ENCODE peak calls at places on chromosomes 11 and 22, in four cellular contexts. One of them, this sample, is unnamed.

GRCh38 chr11:11856638-11857037 is 14.9 kb downstream of the USP47 start:
- DNase-seq in NCI-H1694 treated with DMSO at 0.1 percent for 48 hours: no peak
- DNase-seq in heart left ventricle: no peak
- DNase-seq in GM12891: no peak
- DNase-seq in this sample: no peak

GRCh38 chr11:88103337-88104206 is 71.7 kb downstream of the RAB38 start:
- DNase-seq in NCI-H1694 treated with DMSO at 0.1 percent for 48 hours: peak; percentile 7
- DNase-seq in heart left ventricle: peak; percentile 8
- DNase-seq in GM12891: peak; percentile 4
- DNase-seq in this sample: no peak

GRCh38 chr11:70233034-70233433 is 29.9 kb downstream of the FADD start:
- DNase-seq in NCI-H1694 treated with DMSO at 0.1 percent for 48 hours: no peak
- DNase-seq in heart left ventricle: no peak
- DNase-seq in GM12891: no peak
- DNase-seq in this sample: no peak

GRCh38 chr11:450809-451451 is 851 bp downstream of the PTDSS2 start:
- DNase-seq in NCI-H1694 treated with DMSO at 0.1 percent for 48 hours: peak; percentile 18
- DNase-seq in heart left ventricle: no peak
- DNase-seq in GM12891: peak; percentile 63
- DNase-seq in this sample: peak; percentile 86

GRCh38 chr11:131977854-131978253 is 607.4 kb downstream of the NTM start:
- DNase-seq in NCI-H1694 treated with DMSO at 0.1 percent for 48 hours: no peak
- DNase-seq in heart left ventricle: no peak
- DNase-seq in GM12891: no peak
- DNase-seq in this sample: no peak

GRCh38 chr11:10568486-10568941 is at the start of gene LYVE1:
- DNase-seq in NCI-H1694 treated with DMSO at 0.1 percent for 48 hours: no peak
- DNase-seq in heart left ventricle: peak; percentile 51
- DNase-seq in GM12891: no peak
- DNase-seq in this sample: no peak

GRCh38 chr11:91804057-91804456 is 420.6 kb upstream of the FAT3 start:
- DNase-seq in NCI-H1694 treated with DMSO at 0.1 percent for 48 hours: no peak
- DNase-seq in heart left ventricle: no peak
- DNase-seq in GM12891: no peak
- DNase-seq in this sample: no peak

GRCh38 chr11:103851166-103851651 is 185.2 kb upstream of the DDI1 start:
- DNase-seq in NCI-H1694 treated with DMSO at 0.1 percent for 48 hours: no peak
- DNase-seq in heart left ventricle: no peak
- DNase-seq in GM12891: no peak
- DNase-seq in this sample: no peak

GRCh38 chr22:22887621-22888503 is at the start of gene IGLL5:
- DNase-seq in NCI-H1694 treated with DMSO at 0.1 percent for 48 hours: no peak
- DNase-seq in heart left ventricle: no peak
- DNase-seq in GM12891: no peak
- DNase-seq in this sample: no peak

GRCh38 chr11:46948378-46949131 is 12.0 kb downstream of the CSTPP1 start:
- DNase-seq in NCI-H1694 treated with DMSO at 0.1 percent for 48 hours: no peak
- DNase-seq in heart left ventricle: no peak
- DNase-seq in GM12891: no peak
- DNase-seq in this sample: no peak

GRCh38 chr11:1517117-1518005 is 30.8 kb upstream of the MOB2 start:
- DNase-seq in NCI-H1694 treated with DMSO at 0.1 percent for 48 hours: no peak
- DNase-seq in heart left ventricle: no peak
- DNase-seq in GM12891: no peak
- DNase-seq in this sample: no peak

GRCh38 chr11:31619980-31620379 is 110.4 kb downstream of the ELP4 start:
- DNase-seq in NCI-H1694 treated with DMSO at 0.1 percent for 48 hours: no peak
- DNase-seq in heart left ventricle: no peak
- DNase-seq in GM12891: no peak
- DNase-seq in this sample: no peak

GRCh38 chr11:119322921-119323531 is 6.1 kb upstream of the MCAM start:
- DNase-seq in NCI-H1694 treated with DMSO at 0.1 percent for 48 hours: no peak
- DNase-seq in heart left ventricle: no peak
- DNase-seq in GM12891: no peak
- DNase-seq in this sample: no peak

GRCh38 chr22:29758959-29759358 is 7.8 kb downstream of the ZMAT5 start:
- DNase-seq in NCI-H1694 treated with DMSO at 0.1 percent for 48 hours: no peak
- DNase-seq in heart left ventricle: no peak
- DNase-seq in GM12891: no peak
- DNase-seq in this sample: no peak

GRCh38 chr11:31645747-31646146 is 136.2 kb downstream of the ELP4 start:
- DNase-seq in NCI-H1694 treated with DMSO at 0.1 percent for 48 hours: no peak
- DNase-seq in heart left ventricle: no peak
- DNase-seq in GM12891: no peak
- DNase-seq in this sample: no peak

GRCh38 chr22:41672780-41673509 is 15.7 kb downstream of the SNU13 start:
- DNase-seq in NCI-H1694 treated with DMSO at 0.1 percent for 48 hours: no peak
- DNase-seq in heart left ventricle: no peak
- DNase-seq in GM12891: no peak
- DNase-seq in this sample: no peak

GRCh38 chr11:16395601-16396000 is 39.3 kb upstream of the SOX6 start:
- DNase-seq in NCI-H1694 treated with DMSO at 0.1 percent for 48 hours: no peak
- DNase-seq in heart left ventricle: no peak
- DNase-seq in GM12891: no peak
- DNase-seq in this sample: no peak

GRCh38 chr11:124740277-124740882 is 638 bp downstream of the NRGN start:
- DNase-seq in NCI-H1694 treated with DMSO at 0.1 percent for 48 hours: no peak
- DNase-seq in heart left ventricle: peak; percentile 41
- DNase-seq in GM12891: no peak
- DNase-seq in this sample: peak; percentile 60

GRCh38 chr11:1921576-1922141 is 2.2 kb downstream of the TNNT3 start:
- DNase-seq in NCI-H1694 treated with DMSO at 0.1 percent for 48 hours: no peak
- DNase-seq in heart left ventricle: peak; percentile 47
- DNase-seq in GM12891: no peak
- DNase-seq in this sample: no peak

GRCh38 chr11:96145163-96145585 is 197.8 kb downstream of the MAML2 start:
- DNase-seq in NCI-H1694 treated with DMSO at 0.1 percent for 48 hours: no peak
- DNase-seq in heart left ventricle: no peak
- DNase-seq in GM12891: no peak
- DNase-seq in this sample: no peak

GRCh38 chr11:66220566-66220935 is 47.9 kb upstream of the RAB1B start:
- DNase-seq in NCI-H1694 treated with DMSO at 0.1 percent for 48 hours: no peak
- DNase-seq in heart left ventricle: no peak
- DNase-seq in GM12891: no peak
- DNase-seq in this sample: no peak

GRCh38 chr11:62337682-62338181 is 484 bp downstream of the ASRGL1 start:
- DNase-seq in NCI-H1694 treated with DMSO at 0.1 percent for 48 hours: no peak
- DNase-seq in heart left ventricle: peak; percentile 9
- DNase-seq in GM12891: no peak
- DNase-seq in this sample: peak; percentile 49

GRCh38 chr11:76623171-76623883 is 47.2 kb downstream of the LRRC32 start:
- DNase-seq in NCI-H1694 treated with DMSO at 0.1 percent for 48 hours: peak; percentile 41
- DNase-seq in heart left ventricle: no peak
- DNase-seq in GM12891: no peak
- DNase-seq in this sample: no peak

GRCh38 chr11:106694501-106694900 is 323.8 kb downstream of the GUCY1A2 start:
- DNase-seq in NCI-H1694 treated with DMSO at 0.1 percent for 48 hours: no peak
- DNase-seq in heart left ventricle: no peak
- DNase-seq in GM12891: no peak
- DNase-seq in this sample: no peak

GRCh38 chr11:120079750-120080610 is 57.9 kb downstream of the TRIM29 start:
- DNase-seq in NCI-H1694 treated with DMSO at 0.1 percent for 48 hours: no peak
- DNase-seq in heart left ventricle: no peak
- DNase-seq in GM12891: no peak
- DNase-seq in this sample: no peak

GRCh38 chr11:36055356-36055755 is 111.5 kb downstream of the LDLRAD3 start:
- DNase-seq in NCI-H1694 treated with DMSO at 0.1 percent for 48 hours: no peak
- DNase-seq in heart left ventricle: no peak
- DNase-seq in GM12891: no peak
- DNase-seq in this sample: no peak

GRCh38 chr22:41563051-41563711 is 2.4 kb downstream of the CSDC2 start:
- DNase-seq in NCI-H1694 treated with DMSO at 0.1 percent for 48 hours: peak; percentile 31
- DNase-seq in heart left ventricle: no peak
- DNase-seq in GM12891: no peak
- DNase-seq in this sample: peak; percentile 22

GRCh38 chr11:110467556-110467955 is 37.8 kb downstream of the FDX1 start:
- DNase-seq in NCI-H1694 treated with DMSO at 0.1 percent for 48 hours: no peak
- DNase-seq in heart left ventricle: no peak
- DNase-seq in GM12891: no peak
- DNase-seq in this sample: no peak

GRCh38 chr11:116542386-116542785 is 230.4 kb downstream of the BUD13 start:
- DNase-seq in NCI-H1694 treated with DMSO at 0.1 percent for 48 hours: no peak
- DNase-seq in heart left ventricle: no peak
- DNase-seq in GM12891: no peak
- DNase-seq in this sample: no peak

GRCh38 chr11:15493921-15494630 is 379.4 kb downstream of the INSC start:
- DNase-seq in NCI-H1694 treated with DMSO at 0.1 percent for 48 hours: no peak
- DNase-seq in heart left ventricle: no peak
- DNase-seq in GM12891: no peak
- DNase-seq in this sample: no peak